ENCODE peak calls at places on chromosomes 13 and 19, in eight cellular contexts. C is aorta; S is pancreas; E is endodermal cell; T is adrenal gland; K is CD8-positive, alpha-beta T cell; O is cardiac fibroblast; A is astrocyte of the spinal cord. U is an unnamed sample.
A peak's percentile ranks its signal among the peaks of the same experiment; 100 is the strongest.

GRCh38 chr19:48745208-48745995 is 1.3 kb downstream of the IZUMO1 start:
- DNase-seq in S (peak; percentile 65), E (peak; percentile 82), O (peak; percentile 72), T (peak; percentile 77), C (no peak), K (peak; percentile 51), A (peak; percentile 66), U (peak; percentile 33)

GRCh38 chr13:75326173-75327131 is 155.5 kb downstream of the TBC1D4 start:
- DNase-seq in T (peak; percentile 31), S (no peak), E (peak; percentile 50), O (peak; percentile 79), K (peak; percentile 38), A (peak; percentile 44), C (no peak), U (no peak)

GRCh38 chr19:54684537-54684936 is 21.8 kb downstream of the LILRB4 start:
- DNase-seq in E (peak; percentile 65), K (no peak), O (no peak), S (no peak), T (peak; percentile 16), A (no peak), C (no peak), U (no peak)

GRCh38 chr13:41456768-41457588 is at the start of gene RGCC:
- DNase-seq in K (peak; percentile 98), A (peak; percentile 61), T (peak; percentile 62), O (peak; percentile 52), E (peak; percentile 89), C (peak; percentile 87), S (peak; percentile 75), U (peak; percentile 51)

GRCh38 chr13:108595416-108596257 is 33.8 kb upstream of the MYO16 start:
- DNase-seq in A (peak; percentile 46), E (peak; percentile 64), T (no peak), O (no peak), S (no peak), C (no peak), K (no peak), U (no peak)

GRCh38 chr13:51841732-51842131 is 3.2 kb downstream of the TMEM272 start:
- DNase-seq in O (no peak), T (no peak), E (no peak), C (no peak), K (no peak), S (no peak), A (no peak), U (no peak)

GRCh38 chr19:5973867-5974635 is 3.9 kb downstream of the RANBP3 start:
- DNase-seq in T (no peak), A (no peak), S (no peak), E (no peak), K (no peak), C (peak; percentile 33), O (no peak), U (no peak)

GRCh38 chr19:53102701-53103140 is 501 bp downstream of the ZNF160 start:
- DNase-seq in S (peak; percentile 32), E (peak; percentile 67), K (peak; percentile 34), T (peak; percentile 74), A (peak; percentile 32), C (peak; percentile 64), O (peak; percentile 57), U (peak; percentile 51)

GRCh38 chr13:93758575-93758974 is 532.0 kb downstream of the GPC6 start:
- DNase-seq in O (peak; percentile 46), K (no peak), S (no peak), E (no peak), T (no peak), A (peak; percentile 37), C (no peak), U (no peak)

GRCh38 chr19:58386576-58387337 is at the start of gene RPS5:
- DNase-seq in T (peak; percentile 96), E (peak; percentile 97), A (peak; percentile 98), S (peak; percentile 95), O (peak; percentile 99), C (peak; percentile 97), K (peak; percentile 94), U (peak; percentile 92)

GRCh38 chr19:7705387-7706187 is 3.7 kb upstream of the FCER2 start:
- DNase-seq in A (no peak), E (no peak), C (peak; percentile 81), O (no peak), K (peak; percentile 65), T (peak; percentile 25), S (peak; percentile 40), U (no peak)

GRCh38 chr13:105445793-105446192 is 1089.7 kb downstream of the EFNB2 start:
- DNase-seq in A (peak; percentile 11), E (no peak), S (no peak), T (no peak), C (no peak), K (no peak), O (no peak), U (no peak)

DNA sequence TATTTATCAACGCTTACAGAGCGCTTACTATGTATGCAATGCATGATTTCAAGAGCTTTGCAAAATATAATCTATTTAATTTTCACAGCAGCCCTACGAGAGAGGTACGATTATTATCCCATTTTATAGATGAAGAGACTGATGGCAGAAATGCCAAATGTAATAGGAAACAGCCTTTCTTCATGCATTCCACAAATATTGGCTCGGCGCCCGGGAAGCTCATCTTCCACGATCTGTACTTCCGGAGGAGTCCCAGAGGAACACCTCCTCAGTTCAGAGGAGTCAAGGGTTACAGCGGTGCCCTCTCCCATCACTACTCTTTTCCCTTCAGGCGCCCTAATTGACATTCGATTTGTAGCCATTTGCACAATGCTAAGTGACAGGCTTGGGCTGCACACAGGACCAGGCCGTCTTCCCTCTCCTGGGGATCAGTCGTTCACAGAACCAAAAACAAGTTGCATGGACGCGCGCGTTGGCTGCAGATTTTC is 1.1 kb upstream of the ARHGAP35 start:
- DNase-seq in A (no peak), S (peak; percentile 64), C (no peak), E (no peak), T (peak; percentile 73), O (peak; percentile 80), K (no peak), U (peak; percentile 92)
- H3K4me3 ChIP-seq in A (peak overlapping the region; percentile 32), S (no peak overlapping the region), C (no peak overlapping the region), E (peak overlapping the region; percentile 83), T (peak overlapping the region; percentile 99), O (peak overlapping the region; percentile 13), K (peak overlapping the region; percentile 91), U (peak overlapping the region; percentile 93)

GRCh38 chr19:45874620-45874966 is 10.5 kb downstream of the FOXA3 start:
- DNase-seq in O (no peak), C (no peak), T (no peak), K (no peak), A (no peak), E (no peak), S (no peak), U (no peak)

GRCh38 chr19:45876161-45876410 is 9.9 kb downstream of the IRF2BP1 start:
- DNase-seq in C (no peak), E (no peak), A (no peak), S (no peak), K (no peak), T (no peak), O (no peak), U (no peak)

GRCh38 chr19:45879055-45879454 is 6.9 kb downstream of the IRF2BP1 start:
- DNase-seq in E (no peak), O (no peak), S (no peak), K (no peak), A (no peak), C (no peak), T (no peak), U (no peak)

GRCh38 chr19:45878043-45878794 is 7.7 kb downstream of the IRF2BP1 start:
- DNase-seq in T (no peak), A (no peak), C (no peak), S (peak; percentile 88), O (no peak), E (peak; percentile 49), K (no peak), U (no peak)

DNA sequence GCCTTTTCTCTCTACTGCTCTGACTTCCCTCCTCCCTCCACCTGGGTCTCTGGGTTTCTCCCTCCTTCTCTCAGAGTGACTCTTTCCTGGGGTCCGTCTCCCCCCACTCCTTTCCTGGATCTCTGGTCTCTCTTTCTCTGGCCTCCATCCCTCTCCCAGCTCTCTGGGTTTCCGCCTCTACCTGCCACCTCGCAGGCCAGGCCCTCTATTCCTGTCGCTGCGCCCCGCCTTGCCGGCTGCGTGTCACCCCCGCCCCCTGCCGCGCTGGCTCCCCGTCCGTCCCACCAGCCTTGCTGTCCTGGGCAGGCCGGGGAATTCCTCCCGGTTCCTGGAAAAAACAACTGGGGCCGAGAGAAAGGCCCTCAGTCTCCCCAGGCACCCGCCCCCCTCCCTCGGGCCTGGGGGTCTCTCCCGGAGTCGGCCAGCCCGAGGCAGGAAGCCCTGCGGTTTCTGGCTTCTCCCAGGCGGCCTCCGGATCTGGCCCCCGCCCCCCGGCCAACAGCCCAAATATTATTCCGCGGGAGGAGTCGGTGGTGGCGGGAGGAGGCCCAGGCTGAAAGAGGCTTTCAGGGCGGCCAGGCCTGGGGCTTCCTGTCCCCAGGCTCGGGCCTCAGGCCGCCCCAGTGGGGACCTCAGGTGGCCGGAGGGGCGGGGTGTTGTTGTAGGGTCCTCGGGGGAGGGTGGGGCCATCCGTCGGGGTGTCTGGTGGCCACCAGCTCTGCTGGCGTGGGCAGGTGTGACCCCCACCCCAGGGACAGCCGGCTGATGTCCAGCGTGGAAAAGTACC is 9.3 kb downstream of the IRF2BP1 start:
- DNase-seq in C (peak; percentile 63), K (no peak), A (peak; percentile 30), S (peak; percentile 84), T (no peak), E (peak; percentile 85), O (peak; percentile 78), U (no peak)
- H3K4me3 ChIP-seq in C (no peak overlapping the region), K (no peak overlapping the region), A (no peak overlapping the region), S (no peak overlapping the region), T (no peak overlapping the region), E (no peak overlapping the region), O (peak overlapping the region; percentile 19), U (no peak overlapping the region)

GRCh38 chr19:3080281-3080680 is 13.9 kb upstream of the GNA11 start:
- DNase-seq in T (peak; percentile 9), C (peak; percentile 76), K (no peak), E (no peak), S (no peak), A (peak; percentile 75), O (no peak), U (peak; percentile 84)
- H3K4me3 ChIP-seq in T (no peak overlapping the region), C (no peak overlapping the region), K (no peak overlapping the region), E (no peak overlapping the region), S (no peak overlapping the region), A (no peak overlapping the region), O (no peak overlapping the region), U (no peak overlapping the region)

GRCh38 chr19:35249848-35250711 is 1.3 kb downstream of the LSR start:
- DNase-seq in E (peak; percentile 38), T (no peak), O (no peak), A (no peak), K (no peak), S (peak; percentile 24), C (no peak), U (no peak)
- H3K4me3 ChIP-seq in E (peak overlapping the region; percentile 95), T (peak overlapping the region; percentile 69), O (no peak overlapping the region), A (no peak overlapping the region), K (peak overlapping the region; percentile 96), S (peak overlapping the region; percentile 73), C (no peak overlapping the region), U (no peak overlapping the region)

GRCh38 chr19:45492627-45493470 is 4.0 kb downstream of the RTN2 start:
- DNase-seq in O (peak; percentile 89), C (no peak), E (peak; percentile 92), K (no peak), S (no peak), T (peak; percentile 59), A (peak; percentile 63), U (no peak)
- H3K4me3 ChIP-seq in O (peak overlapping the region; percentile 75), C (peak overlapping the region; percentile 35), E (peak overlapping the region; percentile 82), K (no peak overlapping the region), S (peak overlapping the region; percentile 5), T (peak overlapping the region; percentile 73), A (peak overlapping the region; percentile 52), U (peak overlapping the region; percentile 33)

U was measured in SJSA1.